ENCODE peak calls at places on chromosomes 7 and 10, in eight cellular contexts. F is heart right ventricle, O is lower lobe of right lung, L is Panc1, X is fibroblast of lung, M is right cardiac atrium, V is Karpas-422, A is heart left ventricle. W is an unnamed sample. For H3K4me1 and H3K9me3, the result is how much of the 10 kb centered on the place peaks cover.

GRCh38 chr10:112985701-112986510 is 35.9 kb downstream of the TCF7L2 start:
- DNase-seq in F (peak), O (no peak), L (no peak), X (peak), M (no peak), V (no peak), A (no peak), W (no peak)

GRCh38 chr10:131708225-131708624 is 192.6 kb upstream of the PPP2R2D start:
- DNase-seq in F (no peak), O (no peak), L (no peak), X (no peak), M (no peak), V (no peak), A (no peak), W (no peak)

GRCh38 chr7:101018271-101019167 is 1.4 kb upstream of the MUC17 start:
- DNase-seq in F (no peak), O (no peak), L (no peak), X (no peak), M (no peak), V (no peak), A (peak), W (no peak)

GRCh38 chr10:116470768-116471415 is 43.2 kb downstream of the PNLIPRP3 start:
- DNase-seq in F (no peak), O (no peak), L (no peak), X (peak), M (no peak), V (peak), A (no peak), W (no peak)

GRCh38 chr10:14588084-14588937 is 186.4 kb downstream of the FAM107B start:
- DNase-seq in F (no peak), O (no peak), L (no peak), X (peak), M (no peak), V (no peak), A (no peak), W (peak)

GRCh38 chr10:117710181-117710798 is 167.7 kb downstream of the EMX2 start:
- DNase-seq in F (no peak), O (no peak), L (no peak), X (no peak), M (no peak), V (peak), A (no peak), W (no peak)

GRCh38 chr7:143390098-143390772 is 9.1 kb downstream of the ZYX start:
- DNase-seq in F (no peak), O (no peak), L (no peak), X (no peak), M (no peak), V (no peak), A (no peak), W (no peak)

GRCh38 chr10:10326119-10326518 is 691.6 kb upstream of the CELF2 start:
- DNase-seq in F (no peak), O (no peak), L (no peak), X (peak), M (no peak), V (no peak), A (no peak), W (no peak)

GRCh38 chr10:70596860-70597809 is 5.4 kb downstream of the PRF1 start:
- DNase-seq in F (no peak), O (no peak), L (no peak), X (no peak), M (peak), V (no peak), A (no peak), W (no peak)

GRCh38 chr10:130492266-130492934 is 356.2 kb downstream of the GLRX3 start:
- DNase-seq in F (no peak), O (no peak), L (no peak), X (no peak), M (no peak), V (no peak), A (no peak), W (no peak)

GRCh38 chr10:119517235-119518141 is 25.0 kb downstream of the RGS10 start:
- DNase-seq in F (no peak), O (peak), L (no peak), X (peak), M (no peak), V (peak), A (no peak), W (no peak)

GRCh38 chr7:112646787-112647186 is 143.4 kb downstream of the TMEM168 start:
- DNase-seq in F (no peak), O (no peak), L (no peak), X (no peak), M (peak), V (no peak), A (no peak), W (no peak)

GRCh38 chr7:95672434-95672833 is 76.1 kb upstream of the PDK4 start:
- DNase-seq in F (no peak), O (no peak), L (no peak), X (no peak), M (no peak), V (no peak), A (no peak), W (no peak)

GRCh38 chr7:73367006-73367405 is 39.0 kb downstream of the FKBP6 start:
- DNase-seq in F (no peak), O (no peak), L (no peak), X (no peak), M (no peak), V (no peak), A (no peak), W (no peak)

GRCh38 chr10:73950569-73950968 is 39.6 kb downstream of the PLAU start:
- DNase-seq in F (no peak), O (no peak), L (no peak), X (no peak), M (no peak), V (no peak), A (no peak), W (no peak)

GRCh38 chr7:39624202-39624807 is 933 bp downstream of the RALA start:
- DNase-seq in F (no peak), O (no peak), L (no peak), X (peak), M (no peak), V (peak), A (no peak), W (peak)

GRCh38 chr10:87842776-87843497 is 20.4 kb downstream of the KLLN start:
- DNase-seq in F (no peak), O (no peak), L (no peak), X (peak), M (no peak), V (no peak), A (no peak), W (no peak)

GRCh38 chr10:26733750-26734568 is 36.5 kb downstream of the PDSS1 start:
- DNase-seq in F (no peak), O (no peak), L (no peak), X (no peak), M (no peak), V (no peak), A (no peak), W (no peak)

GRCh38 chr7:21041252-21041651 is 254.6 kb upstream of the SP8 start:
- DNase-seq in F (no peak), O (no peak), L (no peak), X (no peak), M (no peak), V (no peak), A (no peak), W (no peak)

GRCh38 chr7:75715864-75716263 is 22.9 kb downstream of the HIP1 start:
- DNase-seq in F (no peak), O (peak), L (no peak), X (no peak), M (no peak), V (no peak), A (no peak), W (no peak)

GRCh38 chr7:139358541-139359365 is 941 bp upstream of the LUC7L2 start:
- DNase-seq in F (no peak), O (peak), L (peak), X (peak), M (no peak), V (peak), A (no peak), W (peak)

GRCh38 chr7:39691821-39692220 is 68.4 kb downstream of the RALA start:
- DNase-seq in F (no peak), O (no peak), L (no peak), X (peak), M (no peak), V (no peak), A (no peak), W (no peak)

GRCh38 chr10:129728905-129729540 is 235.1 kb downstream of the EBF3 start:
- DNase-seq in F (no peak), O (no peak), L (no peak), X (no peak), M (no peak), V (no peak), A (no peak), W (no peak)

GRCh38 chr7:16083931-16084330 is 337.4 kb downstream of the CRPPA start:
- DNase-seq in F (no peak), O (no peak), L (no peak), X (peak), M (no peak), V (no peak), A (no peak), W (no peak)

GRCh38 chr7:135147899-135148721 is at the start of gene TMEM140:
- DNase-seq in F (peak), O (no peak), L (peak), X (no peak), M (peak), V (peak), A (no peak), W (peak)

GRCh38 chr10:521844-522243 is 167.6 kb downstream of the DIP2C start:
- DNase-seq in F (no peak), O (no peak), L (no peak), X (no peak), M (peak), V (no peak), A (peak), W (no peak)

GRCh38 chr10:77037735-77038411 is 599.7 kb downstream of the KCNMA1 start:
- DNase-seq in F (no peak), O (no peak), L (no peak), X (no peak), M (no peak), V (no peak), A (no peak), W (no peak)

GRCh38 chr10:19713800-19714525 is 102.3 kb upstream of the PLXDC2 start:
- DNase-seq in F (no peak), O (no peak), L (no peak), X (no peak), M (peak), V (no peak), A (no peak), W (no peak)

GRCh38 chr7:28407643-28408042 is 4.7 kb upstream of the CREB5 start:
- DNase-seq in F (no peak), O (no peak), L (no peak), X (peak), M (no peak), V (no peak), A (no peak), W (peak)

GRCh38 chr10:77846718-77847311 is 79.7 kb downstream of the DLG5 start:
- DNase-seq in F (peak), O (peak), L (peak), X (peak), M (peak), V (peak), A (peak), W (peak)

GRCh38 chr10:121994429-121994881 is 5.5 kb downstream of the TACC2 start:
- DNase-seq in F (peak), O (no peak), L (no peak), X (peak), M (peak), V (no peak), A (peak), W (peak)

GRCh38 chr10:1978593-1978992 is 241.3 kb upstream of the ADARB2 start:
- DNase-seq in F (no peak), O (no peak), L (no peak), X (no peak), M (no peak), V (no peak), A (no peak), W (no peak)

GRCh38 chr10:86082556-86082955 is 284.0 kb downstream of the GRID1 start:
- DNase-seq in F (no peak), O (no peak), L (no peak), X (no peak), M (no peak), V (no peak), A (no peak), W (no peak)

GRCh38 chr7:143171697-143172096 is 11.5 kb upstream of the TAS2R39 start:
- DNase-seq in F (no peak), O (no peak), L (no peak), X (no peak), M (no peak), V (no peak), A (no peak), W (peak)

GRCh38 chr10:104910712-104911111 is 269.6 kb downstream of the SORCS3 start:
- DNase-seq in F (no peak), O (no peak), L (no peak), X (no peak), M (no peak), V (no peak), A (no peak), W (no peak)

GRCh38 chr10:43687373-43687772 is 38.7 kb upstream of the ZNF32 start:
- DNase-seq in F (no peak), O (no peak), L (no peak), X (no peak), M (no peak), V (no peak), A (no peak), W (no peak)

GRCh38 chr10:123620621-123621020 is 45.5 kb upstream of the GPR26 start:
- DNase-seq in F (no peak), O (no peak), L (no peak), X (no peak), M (no peak), V (no peak), A (no peak), W (no peak)

DNA sequence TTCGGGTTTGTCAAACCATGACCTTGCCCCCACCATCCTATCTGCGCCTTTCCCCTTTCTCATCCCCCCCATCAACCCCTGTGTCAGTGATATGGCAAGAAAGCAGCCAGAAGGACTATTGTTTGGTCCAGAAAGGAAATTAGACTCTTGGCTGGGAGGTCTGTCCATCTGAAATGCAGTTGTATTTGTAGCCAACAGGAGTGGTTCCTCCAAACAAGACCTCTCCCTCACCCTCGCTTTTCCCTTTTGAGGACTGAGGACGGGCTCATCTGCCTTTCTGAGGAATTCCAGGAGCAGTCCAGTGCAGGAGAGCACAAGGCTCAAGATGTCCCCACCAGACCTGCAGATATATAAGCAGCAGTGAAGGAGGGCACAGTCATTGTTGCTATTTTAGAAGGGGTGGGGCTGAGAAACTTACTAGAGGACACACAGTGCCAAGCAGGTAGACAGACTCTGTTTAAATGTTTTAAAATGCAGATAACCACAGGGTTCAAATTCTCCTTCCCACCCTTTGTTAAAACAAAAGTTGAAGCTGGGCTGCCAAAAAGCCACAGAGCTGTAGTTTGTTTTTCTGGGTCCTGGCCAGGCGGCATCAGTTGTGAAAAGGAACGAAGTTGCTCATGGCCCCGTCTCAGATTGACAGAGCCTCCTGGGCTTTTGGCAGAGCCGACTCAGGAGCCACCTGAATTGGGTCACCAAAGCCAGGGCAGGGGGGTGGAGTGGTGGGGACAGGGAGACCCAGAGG is 37.4 kb downstream of the CYP17A1 start:
- DNase-seq in F (peak), O (no peak), L (no peak), X (peak), M (peak), V (no peak), A (no peak), W (no peak)
- H3K4me1 ChIP-seq in F (half or more), O (half or more), L (half or more), X (under half), M (under half), V (under half), A (half or more), W (under half)

DNA sequence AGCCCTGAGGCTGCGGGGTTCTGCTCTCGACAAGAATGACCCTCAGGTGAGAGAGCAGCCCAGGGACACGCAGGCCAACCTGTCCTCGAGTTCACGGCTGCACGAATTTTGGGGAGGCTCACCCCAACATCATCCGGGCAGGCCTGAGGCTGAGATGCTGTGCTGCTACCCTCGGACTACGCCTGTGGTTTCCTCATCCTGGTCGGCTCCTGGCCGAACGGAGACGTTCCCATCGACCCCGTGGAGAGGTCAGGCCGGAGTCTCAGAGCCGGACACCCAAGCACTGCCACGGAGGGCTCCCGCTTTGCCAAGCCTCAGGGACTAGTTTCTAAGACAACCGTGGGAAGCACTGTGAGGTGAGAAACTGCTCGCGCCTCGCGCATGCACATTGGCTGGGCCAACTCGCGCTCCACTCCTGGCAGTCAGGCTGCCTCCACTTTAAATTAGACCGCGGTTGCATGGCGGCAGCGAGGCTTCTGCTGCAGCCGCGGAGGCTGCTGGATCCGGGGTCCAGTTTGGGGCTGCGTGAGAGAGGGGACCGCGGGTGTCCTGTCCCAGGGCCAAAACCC is 203.4 kb downstream of the ZNF716 start:
- DNase-seq in F (no peak), O (no peak), L (no peak), X (no peak), M (no peak), V (no peak), A (no peak), W (no peak)
- H3K9me3 ChIP-seq in F (under half), O (under half), L (under half), X (under half), M (under half), V (under half), A (under half), W (under half)

DNA sequence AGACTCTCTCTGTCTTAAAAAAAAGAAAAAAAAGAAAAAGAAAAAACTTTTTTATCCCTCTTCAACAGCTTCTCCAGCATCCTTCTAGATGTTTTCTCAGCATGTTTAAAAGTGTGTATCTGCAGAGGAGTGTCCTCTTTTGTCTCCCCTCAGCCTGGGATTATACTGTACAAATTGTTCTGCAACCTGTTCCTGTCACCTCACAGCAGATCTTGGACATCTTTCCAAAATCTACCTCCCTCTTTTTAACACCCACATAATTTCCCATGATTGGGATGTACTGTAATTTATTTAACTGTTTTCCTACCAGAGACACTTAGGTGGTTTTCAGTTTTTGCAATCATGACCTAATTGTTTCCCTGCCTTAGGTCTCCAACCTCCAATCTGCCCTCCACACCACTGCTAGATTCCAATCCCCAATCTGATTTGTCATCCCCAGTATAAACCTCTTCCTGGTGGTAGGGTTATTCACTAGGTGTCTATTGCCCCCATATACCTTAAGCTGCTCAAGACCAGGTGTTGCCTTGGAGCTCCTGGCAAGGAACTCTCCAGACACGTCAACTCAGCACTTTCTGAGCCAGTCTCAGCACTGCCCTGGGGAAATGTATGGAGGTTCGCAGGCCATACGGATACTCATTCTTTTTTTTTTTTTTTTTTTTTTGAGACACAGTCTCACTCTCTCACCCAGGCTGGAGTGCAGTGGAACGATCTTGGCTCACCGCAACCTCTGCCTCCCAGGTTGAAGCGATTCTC is 17.6 kb upstream of the DDIT4 start:
- DNase-seq in F (no peak), O (no peak), L (no peak), X (no peak), M (no peak), V (no peak), A (no peak), W (no peak)
- H3K4me1 ChIP-seq in F (half or more), O (half or more), L (under half), X (under half), M (under half), V (under half), A (half or more), W (under half)

GRCh38 chr7:151076863-151077704 is 3.5 kb downstream of the FASTK start:
- DNase-seq in F (no peak), O (no peak), L (no peak), X (no peak), M (peak), V (no peak), A (no peak), W (no peak)
- H3K9me3 ChIP-seq in F (under half), O (under half), L (under half), X (under half), M (under half), V (under half), A (under half), W (under half)

GRCh38 chr7:47381132-47381495 is 200.8 kb downstream of the TNS3 start:
- DNase-seq in F (no peak), O (no peak), L (no peak), X (peak), M (no peak), V (no peak), A (no peak), W (no peak)
- H3K4me1 ChIP-seq in F (under half), O (under half), L (half or more), X (under half), M (under half), V (under half), A (under half), W (under half)

GRCh38 chr10:45580371-45580770 is 92.2 kb downstream of the ZFAND4 start:
- DNase-seq in F (no peak), O (no peak), L (no peak), X (no peak), M (no peak), V (no peak), A (no peak), W (no peak)

GRCh38 chr10:45578384-45578946 is 94.1 kb downstream of the ZFAND4 start:
- DNase-seq in F (no peak), O (no peak), L (no peak), X (no peak), M (no peak), V (no peak), A (no peak), W (no peak)

GRCh38 chr10:45581497-45582385 is 90.8 kb downstream of the ZFAND4 start:
- DNase-seq in F (no peak), O (no peak), L (no peak), X (peak), M (no peak), V (no peak), A (no peak), W (no peak)

GRCh38 chr10:45582386-45582781 is 90.2 kb downstream of the ZFAND4 start:
- DNase-seq in F (no peak), O (no peak), L (no peak), X (no peak), M (no peak), V (no peak), A (no peak), W (no peak)

GRCh38 chr10:45580781-45581496 is 91.6 kb downstream of the ZFAND4 start:
- DNase-seq in F (no peak), O (no peak), L (no peak), X (no peak), M (no peak), V (no peak), A (no peak), W (no peak)
- H3K9me3 ChIP-seq in F (under half), O (under half), L (under half), X (under half), M (under half), V (under half), A (under half), W (under half)

GRCh38 chr7:89607797-89608196 is 546.5 kb upstream of the STEAP1 start:
- DNase-seq in F (no peak), O (no peak), L (no peak), X (no peak), M (no peak), V (no peak), A (no peak), W (no peak)

GRCh38 chr7:89602984-89603383 is 551.3 kb upstream of the STEAP1 start:
- DNase-seq in F (no peak), O (no peak), L (no peak), X (no peak), M (no peak), V (no peak), A (no peak), W (no peak)

GRCh38 chr7:89605362-89605761 is 548.9 kb upstream of the STEAP1 start:
- DNase-seq in F (no peak), O (no peak), L (no peak), X (no peak), M (no peak), V (no peak), A (no peak), W (no peak)

GRCh38 chr7:89606479-89606878 is 547.8 kb upstream of the STEAP1 start:
- DNase-seq in F (no peak), O (no peak), L (no peak), X (no peak), M (no peak), V (no peak), A (no peak), W (no peak)
- H3K4me1 ChIP-seq in F (under half), O (under half), L (under half), X (under half), M (under half), V (under half), A (under half), W (under half)

W was measured in PC-9.